ENCODE peak calls at places on chromosomes 13 and 19, in ten cellular contexts. One of them, this sample, is unnamed.

GRCh38 chr19:28988066-28988465 is 224.9 kb downstream of the UQCRFS1 start:
- DNase-seq in lower lobe of right lung: no peak
- DNase-seq in GM04504: no peak
- DNase-seq in endothelial cell of umbilical vein: no peak
- DNase-seq in activated CD4-positive, alpha-beta T cell treated with anti-CD3 and anti-CD28 coated beads for 24 hours: no peak
- DNase-seq in adrenal gland: no peak
- DNase-seq in stimulated activated CD4-positive, alpha-beta T cell treated with anti-CD3 and anti-CD28 coated beads, Interleukin-4, amount 100 ng/mL, for 1 hour: no peak
- DNase-seq in HFF-Myc: no peak
- DNase-seq in skeletal muscle cell: no peak
- DNase-seq in GOT3: no peak
- DNase-seq in this sample: no peak

GRCh38 chr19:36060430-36060829 is 5.7 kb downstream of the WDR62 start:
- DNase-seq in lower lobe of right lung: no peak
- DNase-seq in GM04504: peak
- DNase-seq in endothelial cell of umbilical vein: peak
- DNase-seq in activated CD4-positive, alpha-beta T cell treated with anti-CD3 and anti-CD28 coated beads for 24 hours: no peak
- DNase-seq in adrenal gland: peak
- DNase-seq in stimulated activated CD4-positive, alpha-beta T cell treated with anti-CD3 and anti-CD28 coated beads, Interleukin-4, amount 100 ng/mL, for 1 hour: peak
- DNase-seq in HFF-Myc: no peak
- DNase-seq in skeletal muscle cell: no peak
- DNase-seq in GOT3: no peak
- DNase-seq in this sample: no peak

GRCh38 chr19:8363803-8364771 is at the start of gene ANGPTL4:
- DNase-seq in lower lobe of right lung: peak
- DNase-seq in GM04504: peak
- DNase-seq in endothelial cell of umbilical vein: peak
- DNase-seq in activated CD4-positive, alpha-beta T cell treated with anti-CD3 and anti-CD28 coated beads for 24 hours: peak
- DNase-seq in adrenal gland: peak
- DNase-seq in stimulated activated CD4-positive, alpha-beta T cell treated with anti-CD3 and anti-CD28 coated beads, Interleukin-4, amount 100 ng/mL, for 1 hour: peak
- DNase-seq in HFF-Myc: no peak
- DNase-seq in skeletal muscle cell: peak
- DNase-seq in GOT3: peak
- DNase-seq in this sample: no peak

GRCh38 chr13:99600318-99600717 is 99.0 kb downstream of the TM9SF2 start:
- DNase-seq in lower lobe of right lung: no peak
- DNase-seq in GM04504: no peak
- DNase-seq in endothelial cell of umbilical vein: no peak
- DNase-seq in activated CD4-positive, alpha-beta T cell treated with anti-CD3 and anti-CD28 coated beads for 24 hours: no peak
- DNase-seq in adrenal gland: no peak
- DNase-seq in stimulated activated CD4-positive, alpha-beta T cell treated with anti-CD3 and anti-CD28 coated beads, Interleukin-4, amount 100 ng/mL, for 1 hour: no peak
- DNase-seq in HFF-Myc: no peak
- DNase-seq in skeletal muscle cell: no peak
- DNase-seq in GOT3: no peak
- DNase-seq in this sample: no peak

GRCh38 chr13:20411638-20412342 is 113.9 kb downstream of the CRYL1 start:
- DNase-seq in lower lobe of right lung: no peak
- DNase-seq in GM04504: no peak
- DNase-seq in endothelial cell of umbilical vein: no peak
- DNase-seq in activated CD4-positive, alpha-beta T cell treated with anti-CD3 and anti-CD28 coated beads for 24 hours: no peak
- DNase-seq in adrenal gland: no peak
- DNase-seq in stimulated activated CD4-positive, alpha-beta T cell treated with anti-CD3 and anti-CD28 coated beads, Interleukin-4, amount 100 ng/mL, for 1 hour: no peak
- DNase-seq in HFF-Myc: no peak
- DNase-seq in skeletal muscle cell: no peak
- DNase-seq in GOT3: no peak
- DNase-seq in this sample: no peak

GRCh38 chr19:32287811-32288227 is 57.6 kb upstream of the ZNF507 start:
- DNase-seq in lower lobe of right lung: peak
- DNase-seq in GM04504: peak
- DNase-seq in endothelial cell of umbilical vein: peak
- DNase-seq in activated CD4-positive, alpha-beta T cell treated with anti-CD3 and anti-CD28 coated beads for 24 hours: peak
- DNase-seq in adrenal gland: peak
- DNase-seq in stimulated activated CD4-positive, alpha-beta T cell treated with anti-CD3 and anti-CD28 coated beads, Interleukin-4, amount 100 ng/mL, for 1 hour: peak
- DNase-seq in HFF-Myc: peak
- DNase-seq in skeletal muscle cell: peak
- DNase-seq in GOT3: peak
- DNase-seq in this sample: peak

GRCh38 chr13:98386632-98387031 is 190.3 kb downstream of the STK24 start:
- DNase-seq in lower lobe of right lung: no peak
- DNase-seq in GM04504: no peak
- DNase-seq in endothelial cell of umbilical vein: no peak
- DNase-seq in activated CD4-positive, alpha-beta T cell treated with anti-CD3 and anti-CD28 coated beads for 24 hours: no peak
- DNase-seq in adrenal gland: no peak
- DNase-seq in stimulated activated CD4-positive, alpha-beta T cell treated with anti-CD3 and anti-CD28 coated beads, Interleukin-4, amount 100 ng/mL, for 1 hour: no peak
- DNase-seq in HFF-Myc: no peak
- DNase-seq in skeletal muscle cell: no peak
- DNase-seq in GOT3: no peak
- DNase-seq in this sample: no peak

GRCh38 chr19:10687518-10688288 is 13.5 kb upstream of the QTRT1 start:
- DNase-seq in lower lobe of right lung: no peak
- DNase-seq in GM04504: no peak
- DNase-seq in endothelial cell of umbilical vein: no peak
- DNase-seq in activated CD4-positive, alpha-beta T cell treated with anti-CD3 and anti-CD28 coated beads for 24 hours: no peak
- DNase-seq in adrenal gland: no peak
- DNase-seq in stimulated activated CD4-positive, alpha-beta T cell treated with anti-CD3 and anti-CD28 coated beads, Interleukin-4, amount 100 ng/mL, for 1 hour: no peak
- DNase-seq in HFF-Myc: no peak
- DNase-seq in skeletal muscle cell: no peak
- DNase-seq in GOT3: no peak
- DNase-seq in this sample: no peak

GRCh38 chr13:95269756-95270155 is 31.5 kb downstream of the ABCC4 start:
- DNase-seq in lower lobe of right lung: no peak
- DNase-seq in GM04504: no peak
- DNase-seq in endothelial cell of umbilical vein: peak
- DNase-seq in activated CD4-positive, alpha-beta T cell treated with anti-CD3 and anti-CD28 coated beads for 24 hours: no peak
- DNase-seq in adrenal gland: no peak
- DNase-seq in stimulated activated CD4-positive, alpha-beta T cell treated with anti-CD3 and anti-CD28 coated beads, Interleukin-4, amount 100 ng/mL, for 1 hour: no peak
- DNase-seq in HFF-Myc: no peak
- DNase-seq in skeletal muscle cell: no peak
- DNase-seq in GOT3: no peak
- DNase-seq in this sample: no peak

GRCh38 chr19:1855828-1856255 is 7.5 kb downstream of the KLF16 start:
- DNase-seq in lower lobe of right lung: no peak
- DNase-seq in GM04504: no peak
- DNase-seq in endothelial cell of umbilical vein: no peak
- DNase-seq in activated CD4-positive, alpha-beta T cell treated with anti-CD3 and anti-CD28 coated beads for 24 hours: no peak
- DNase-seq in adrenal gland: no peak
- DNase-seq in stimulated activated CD4-positive, alpha-beta T cell treated with anti-CD3 and anti-CD28 coated beads, Interleukin-4, amount 100 ng/mL, for 1 hour: no peak
- DNase-seq in HFF-Myc: no peak
- DNase-seq in skeletal muscle cell: no peak
- DNase-seq in GOT3: no peak
- DNase-seq in this sample: no peak

GRCh38 chr19:21593934-21594844 is 88.8 kb downstream of the ZNF429 start:
- DNase-seq in lower lobe of right lung: peak
- DNase-seq in GM04504: no peak
- DNase-seq in endothelial cell of umbilical vein: no peak
- DNase-seq in activated CD4-positive, alpha-beta T cell treated with anti-CD3 and anti-CD28 coated beads for 24 hours: no peak
- DNase-seq in adrenal gland: peak
- DNase-seq in stimulated activated CD4-positive, alpha-beta T cell treated with anti-CD3 and anti-CD28 coated beads, Interleukin-4, amount 100 ng/mL, for 1 hour: no peak
- DNase-seq in HFF-Myc: no peak
- DNase-seq in skeletal muscle cell: no peak
- DNase-seq in GOT3: no peak
- DNase-seq in this sample: no peak

GRCh38 chr13:32300406-32300805 is 14.8 kb downstream of the ZAR1L start:
- DNase-seq in lower lobe of right lung: no peak
- DNase-seq in GM04504: no peak
- DNase-seq in endothelial cell of umbilical vein: no peak
- DNase-seq in activated CD4-positive, alpha-beta T cell treated with anti-CD3 and anti-CD28 coated beads for 24 hours: no peak
- DNase-seq in adrenal gland: no peak
- DNase-seq in stimulated activated CD4-positive, alpha-beta T cell treated with anti-CD3 and anti-CD28 coated beads, Interleukin-4, amount 100 ng/mL, for 1 hour: no peak
- DNase-seq in HFF-Myc: no peak
- DNase-seq in skeletal muscle cell: no peak
- DNase-seq in GOT3: no peak
- DNase-seq in this sample: no peak

GRCh38 chr13:113119822-113120189 is 2.8 kb upstream of the F10 start:
- DNase-seq in lower lobe of right lung: no peak
- DNase-seq in GM04504: no peak
- DNase-seq in endothelial cell of umbilical vein: no peak
- DNase-seq in activated CD4-positive, alpha-beta T cell treated with anti-CD3 and anti-CD28 coated beads for 24 hours: no peak
- DNase-seq in adrenal gland: no peak
- DNase-seq in stimulated activated CD4-positive, alpha-beta T cell treated with anti-CD3 and anti-CD28 coated beads, Interleukin-4, amount 100 ng/mL, for 1 hour: no peak
- DNase-seq in HFF-Myc: no peak
- DNase-seq in skeletal muscle cell: no peak
- DNase-seq in GOT3: no peak
- DNase-seq in this sample: no peak

GRCh38 chr19:47696635-47697034 is 16.6 kb upstream of the EHD2 start:
- DNase-seq in lower lobe of right lung: no peak
- DNase-seq in GM04504: no peak
- DNase-seq in endothelial cell of umbilical vein: no peak
- DNase-seq in activated CD4-positive, alpha-beta T cell treated with anti-CD3 and anti-CD28 coated beads for 24 hours: no peak
- DNase-seq in adrenal gland: no peak
- DNase-seq in stimulated activated CD4-positive, alpha-beta T cell treated with anti-CD3 and anti-CD28 coated beads, Interleukin-4, amount 100 ng/mL, for 1 hour: no peak
- DNase-seq in HFF-Myc: no peak
- DNase-seq in skeletal muscle cell: no peak
- DNase-seq in GOT3: no peak
- DNase-seq in this sample: no peak

GRCh38 chr19:50416815-50417137 is 2.0 kb upstream of the SPIB start:
- DNase-seq in lower lobe of right lung: no peak
- DNase-seq in GM04504: no peak
- DNase-seq in endothelial cell of umbilical vein: no peak
- DNase-seq in activated CD4-positive, alpha-beta T cell treated with anti-CD3 and anti-CD28 coated beads for 24 hours: no peak
- DNase-seq in adrenal gland: no peak
- DNase-seq in stimulated activated CD4-positive, alpha-beta T cell treated with anti-CD3 and anti-CD28 coated beads, Interleukin-4, amount 100 ng/mL, for 1 hour: no peak
- DNase-seq in HFF-Myc: no peak
- DNase-seq in skeletal muscle cell: no peak
- DNase-seq in GOT3: no peak
- DNase-seq in this sample: no peak

GRCh38 chr19:5913739-5914357 is at the start of gene CAPS:
- DNase-seq in lower lobe of right lung: peak
- DNase-seq in GM04504: peak
- DNase-seq in endothelial cell of umbilical vein: no peak
- DNase-seq in activated CD4-positive, alpha-beta T cell treated with anti-CD3 and anti-CD28 coated beads for 24 hours: no peak
- DNase-seq in adrenal gland: peak
- DNase-seq in stimulated activated CD4-positive, alpha-beta T cell treated with anti-CD3 and anti-CD28 coated beads, Interleukin-4, amount 100 ng/mL, for 1 hour: no peak
- DNase-seq in HFF-Myc: no peak
- DNase-seq in skeletal muscle cell: no peak
- DNase-seq in GOT3: no peak
- DNase-seq in this sample: no peak

GRCh38 chr19:768424-768823 is 17.5 kb downstream of the MISP start:
- DNase-seq in lower lobe of right lung: no peak
- DNase-seq in GM04504: peak
- DNase-seq in endothelial cell of umbilical vein: no peak
- DNase-seq in activated CD4-positive, alpha-beta T cell treated with anti-CD3 and anti-CD28 coated beads for 24 hours: no peak
- DNase-seq in adrenal gland: no peak
- DNase-seq in stimulated activated CD4-positive, alpha-beta T cell treated with anti-CD3 and anti-CD28 coated beads, Interleukin-4, amount 100 ng/mL, for 1 hour: no peak
- DNase-seq in HFF-Myc: no peak
- DNase-seq in skeletal muscle cell: peak
- DNase-seq in GOT3: no peak
- DNase-seq in this sample: peak

GRCh38 chr13:94678845-94679244 is 33.5 kb downstream of the SOX21 start:
- DNase-seq in lower lobe of right lung: no peak
- DNase-seq in GM04504: no peak
- DNase-seq in endothelial cell of umbilical vein: no peak
- DNase-seq in activated CD4-positive, alpha-beta T cell treated with anti-CD3 and anti-CD28 coated beads for 24 hours: no peak
- DNase-seq in adrenal gland: no peak
- DNase-seq in stimulated activated CD4-positive, alpha-beta T cell treated with anti-CD3 and anti-CD28 coated beads, Interleukin-4, amount 100 ng/mL, for 1 hour: no peak
- DNase-seq in HFF-Myc: no peak
- DNase-seq in skeletal muscle cell: no peak
- DNase-seq in GOT3: no peak
- DNase-seq in this sample: no peak

GRCh38 chr13:27621366-27622101 is at the start of gene POLR1D:
- DNase-seq in lower lobe of right lung: peak
- DNase-seq in GM04504: no peak
- DNase-seq in endothelial cell of umbilical vein: peak
- DNase-seq in activated CD4-positive, alpha-beta T cell treated with anti-CD3 and anti-CD28 coated beads for 24 hours: peak
- DNase-seq in adrenal gland: peak
- DNase-seq in stimulated activated CD4-positive, alpha-beta T cell treated with anti-CD3 and anti-CD28 coated beads, Interleukin-4, amount 100 ng/mL, for 1 hour: peak
- DNase-seq in HFF-Myc: no peak
- DNase-seq in skeletal muscle cell: no peak
- DNase-seq in GOT3: peak
- DNase-seq in this sample: no peak

GRCh38 chr19:10747271-10747670 is 29.4 kb downstream of the DNM2 start:
- DNase-seq in lower lobe of right lung: peak
- DNase-seq in GM04504: no peak
- DNase-seq in endothelial cell of umbilical vein: no peak
- DNase-seq in activated CD4-positive, alpha-beta T cell treated with anti-CD3 and anti-CD28 coated beads for 24 hours: no peak
- DNase-seq in adrenal gland: no peak
- DNase-seq in stimulated activated CD4-positive, alpha-beta T cell treated with anti-CD3 and anti-CD28 coated beads, Interleukin-4, amount 100 ng/mL, for 1 hour: no peak
- DNase-seq in HFF-Myc: no peak
- DNase-seq in skeletal muscle cell: no peak
- DNase-seq in GOT3: no peak
- DNase-seq in this sample: no peak

GRCh38 chr13:32153056-32153455 is 121.5 kb downstream of the FRY start:
- DNase-seq in lower lobe of right lung: no peak
- DNase-seq in GM04504: peak
- DNase-seq in endothelial cell of umbilical vein: peak
- DNase-seq in activated CD4-positive, alpha-beta T cell treated with anti-CD3 and anti-CD28 coated beads for 24 hours: no peak
- DNase-seq in adrenal gland: no peak
- DNase-seq in stimulated activated CD4-positive, alpha-beta T cell treated with anti-CD3 and anti-CD28 coated beads, Interleukin-4, amount 100 ng/mL, for 1 hour: no peak
- DNase-seq in HFF-Myc: peak
- DNase-seq in skeletal muscle cell: peak
- DNase-seq in GOT3: no peak
- DNase-seq in this sample: no peak

GRCh38 chr19:43759515-43759914 is 4.8 kb upstream of the SMG9 start:
- DNase-seq in lower lobe of right lung: no peak
- DNase-seq in GM04504: no peak
- DNase-seq in endothelial cell of umbilical vein: peak
- DNase-seq in activated CD4-positive, alpha-beta T cell treated with anti-CD3 and anti-CD28 coated beads for 24 hours: no peak
- DNase-seq in adrenal gland: peak
- DNase-seq in stimulated activated CD4-positive, alpha-beta T cell treated with anti-CD3 and anti-CD28 coated beads, Interleukin-4, amount 100 ng/mL, for 1 hour: no peak
- DNase-seq in HFF-Myc: peak
- DNase-seq in skeletal muscle cell: no peak
- DNase-seq in GOT3: no peak
- DNase-seq in this sample: no peak

GRCh38 chr19:4326837-4327251 is 11.8 kb downstream of the STAP2 start:
- DNase-seq in lower lobe of right lung: no peak
- DNase-seq in GM04504: no peak
- DNase-seq in endothelial cell of umbilical vein: no peak
- DNase-seq in activated CD4-positive, alpha-beta T cell treated with anti-CD3 and anti-CD28 coated beads for 24 hours: no peak
- DNase-seq in adrenal gland: no peak
- DNase-seq in stimulated activated CD4-positive, alpha-beta T cell treated with anti-CD3 and anti-CD28 coated beads, Interleukin-4, amount 100 ng/mL, for 1 hour: peak
- DNase-seq in HFF-Myc: no peak
- DNase-seq in skeletal muscle cell: no peak
- DNase-seq in GOT3: no peak
- DNase-seq in this sample: no peak

GRCh38 chr19:53868892-53869804 is 1.5 kb downstream of the MYADM start:
- DNase-seq in lower lobe of right lung: peak
- DNase-seq in GM04504: peak
- DNase-seq in endothelial cell of umbilical vein: peak
- DNase-seq in activated CD4-positive, alpha-beta T cell treated with anti-CD3 and anti-CD28 coated beads for 24 hours: peak
- DNase-seq in adrenal gland: peak
- DNase-seq in stimulated activated CD4-positive, alpha-beta T cell treated with anti-CD3 and anti-CD28 coated beads, Interleukin-4, amount 100 ng/mL, for 1 hour: peak
- DNase-seq in HFF-Myc: no peak
- DNase-seq in skeletal muscle cell: peak
- DNase-seq in GOT3: peak
- DNase-seq in this sample: peak

GRCh38 chr13:29948246-29948645 is 97.8 kb upstream of the UBL3 start:
- DNase-seq in lower lobe of right lung: no peak
- DNase-seq in GM04504: peak
- DNase-seq in endothelial cell of umbilical vein: no peak
- DNase-seq in activated CD4-positive, alpha-beta T cell treated with anti-CD3 and anti-CD28 coated beads for 24 hours: no peak
- DNase-seq in adrenal gland: no peak
- DNase-seq in stimulated activated CD4-positive, alpha-beta T cell treated with anti-CD3 and anti-CD28 coated beads, Interleukin-4, amount 100 ng/mL, for 1 hour: no peak
- DNase-seq in HFF-Myc: no peak
- DNase-seq in skeletal muscle cell: no peak
- DNase-seq in GOT3: no peak
- DNase-seq in this sample: no peak

GRCh38 chr13:109764474-109765292 is 21.7 kb downstream of the IRS2 start:
- DNase-seq in lower lobe of right lung: no peak
- DNase-seq in GM04504: no peak
- DNase-seq in endothelial cell of umbilical vein: no peak
- DNase-seq in activated CD4-positive, alpha-beta T cell treated with anti-CD3 and anti-CD28 coated beads for 24 hours: no peak
- DNase-seq in adrenal gland: no peak
- DNase-seq in stimulated activated CD4-positive, alpha-beta T cell treated with anti-CD3 and anti-CD28 coated beads, Interleukin-4, amount 100 ng/mL, for 1 hour: no peak
- DNase-seq in HFF-Myc: no peak
- DNase-seq in skeletal muscle cell: no peak
- DNase-seq in GOT3: no peak
- DNase-seq in this sample: no peak

GRCh38 chr13:74301200-74302063 is 167.2 kb upstream of the KLF12 start:
- DNase-seq in lower lobe of right lung: no peak
- DNase-seq in GM04504: no peak
- DNase-seq in endothelial cell of umbilical vein: no peak
- DNase-seq in activated CD4-positive, alpha-beta T cell treated with anti-CD3 and anti-CD28 coated beads for 24 hours: no peak
- DNase-seq in adrenal gland: no peak
- DNase-seq in stimulated activated CD4-positive, alpha-beta T cell treated with anti-CD3 and anti-CD28 coated beads, Interleukin-4, amount 100 ng/mL, for 1 hour: no peak
- DNase-seq in HFF-Myc: no peak
- DNase-seq in skeletal muscle cell: peak
- DNase-seq in GOT3: no peak
- DNase-seq in this sample: no peak

GRCh38 chr13:89212186-89212585 is 1541.0 kb downstream of the SLITRK5 start:
- DNase-seq in lower lobe of right lung: no peak
- DNase-seq in GM04504: no peak
- DNase-seq in endothelial cell of umbilical vein: no peak
- DNase-seq in activated CD4-positive, alpha-beta T cell treated with anti-CD3 and anti-CD28 coated beads for 24 hours: no peak
- DNase-seq in adrenal gland: no peak
- DNase-seq in stimulated activated CD4-positive, alpha-beta T cell treated with anti-CD3 and anti-CD28 coated beads, Interleukin-4, amount 100 ng/mL, for 1 hour: no peak
- DNase-seq in HFF-Myc: no peak
- DNase-seq in skeletal muscle cell: no peak
- DNase-seq in GOT3: no peak
- DNase-seq in this sample: no peak